ENCODE peak calls at places on chromosomes 4 and X, in seven cellular contexts. N is uterus; K is upper lobe of left lung; F is right lobe of liver; W is CD4-positive, alpha-beta memory T cell; U is transverse colon; L is keratinocyte. R is an unnamed sample. For H3K4me1, the result is how much of the 10 kb centered on the place peaks cover.

GRCh38 chr4:152408514-152409327 is 127.2 kb downstream of the FBXW7 start:
- DNase-seq in N (no peak), K (no peak), F (no peak), W (peak), U (no peak), L (peak), R (no peak)

GRCh38 chrX:129347291-129347690 is 176.0 kb downstream of the SMARCA1 start:
- DNase-seq in N (no peak), K (no peak), F (no peak), W (no peak), U (no peak), L (no peak), R (no peak)

GRCh38 chr4:62881901-62882300 is 1527.3 kb downstream of the TECRL start:
- DNase-seq in N (no peak), K (no peak), F (no peak), W (no peak), U (no peak), L (no peak), R (no peak)

GRCh38 chr4:114267976-114268375 is 288.5 kb upstream of the ARSJ start:
- DNase-seq in N (no peak), K (no peak), F (no peak), W (no peak), U (no peak), L (no peak), R (no peak)

GRCh38 chr4:83440148-83440814 is 15.3 kb downstream of the HELQ start:
- DNase-seq in N (no peak), K (no peak), F (no peak), W (no peak), U (no peak), L (no peak), R (no peak)

GRCh38 chr4:123674752-123675151 is 278.2 kb downstream of the SPRY1 start:
- DNase-seq in N (no peak), K (no peak), F (no peak), W (no peak), U (no peak), L (no peak), R (no peak)

GRCh38 chr4:76641351-76641750 is 206.3 kb downstream of the SHROOM3 start:
- DNase-seq in N (no peak), K (no peak), F (no peak), W (no peak), U (no peak), L (no peak), R (no peak)

GRCh38 chrX:97416461-97416860 is 532.8 kb downstream of the RPA4 start:
- DNase-seq in N (no peak), K (no peak), F (no peak), W (no peak), U (no peak), L (no peak), R (no peak)

GRCh38 chr4:48410812-48411211 is 69.5 kb downstream of the SLAIN2 start:
- DNase-seq in N (no peak), K (no peak), F (no peak), W (no peak), U (no peak), L (no peak), R (no peak)

GRCh38 chr4:13329963-13330362 is 154.2 kb downstream of the RAB28 start:
- DNase-seq in N (no peak), K (no peak), F (no peak), W (no peak), U (no peak), L (peak), R (no peak)

GRCh38 chr4:8837181-8837811 is 34.3 kb downstream of the HMX1 start:
- DNase-seq in N (no peak), K (peak), F (peak), W (no peak), U (peak), L (no peak), R (no peak)

GRCh38 chr4:5893013-5893580 is at the start of gene CRMP1:
- DNase-seq in N (no peak), K (peak), F (no peak), W (no peak), U (no peak), L (no peak), R (no peak)

GRCh38 chrX:29535212-29536162 is 679.9 kb upstream of the MAGEB2 start:
- DNase-seq in N (no peak), K (no peak), F (no peak), W (no peak), U (no peak), L (no peak), R (no peak)

GRCh38 chrX:154539077-154539476 is 7.6 kb downstream of the G6PD start:
- DNase-seq in N (no peak), K (no peak), F (no peak), W (no peak), U (no peak), L (no peak), R (no peak)

GRCh38 chr4:5511791-5512190 is 196.6 kb downstream of the EVC2 start:
- DNase-seq in N (no peak), K (no peak), F (no peak), W (no peak), U (no peak), L (no peak), R (no peak)

GRCh38 chr4:89196745-89197144 is 85.4 kb downstream of the TIGD2 start:
- DNase-seq in N (no peak), K (no peak), F (no peak), W (no peak), U (no peak), L (no peak), R (no peak)

GRCh38 chrX:153802513-153803045 is 8.1 kb downstream of the SSR4 start:
- DNase-seq in N (no peak), K (peak), F (no peak), W (no peak), U (no peak), L (no peak), R (no peak)

GRCh38 chrX:119410027-119410819 is 11.1 kb downstream of the SLC25A43 start:
- DNase-seq in N (peak), K (no peak), F (peak), W (no peak), U (peak), L (no peak), R (no peak)

GRCh38 chrX:136251042-136251991 is at the start of gene MAP7D3:
- DNase-seq in N (peak), K (peak), F (peak), W (peak), U (peak), L (no peak), R (peak)

DNA sequence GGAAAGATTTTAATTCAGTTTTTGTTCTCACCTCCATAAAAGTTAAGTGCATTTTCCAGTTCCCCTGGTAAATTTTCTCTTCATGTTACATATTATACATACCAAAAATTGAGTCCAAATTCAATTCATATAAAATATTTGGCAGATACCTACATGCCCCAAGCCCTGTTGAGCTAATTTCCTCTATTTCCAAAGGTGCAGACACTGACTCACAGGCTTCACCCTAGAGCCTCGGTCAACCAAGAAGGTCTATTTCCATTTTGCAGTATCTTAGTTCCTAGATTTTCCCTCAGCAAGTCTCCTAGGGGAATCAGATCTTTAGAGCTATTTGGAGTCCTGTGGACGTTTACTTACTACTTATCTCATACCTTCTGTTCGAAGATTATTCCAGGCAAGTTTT is 174.4 kb downstream of the TSPAN5 start:
- DNase-seq in N (no peak), K (no peak), F (no peak), W (no peak), U (no peak), L (no peak), R (no peak)
- H3K4me1 ChIP-seq in N (under half), K (under half), F (under half), W (under half), U (under half), L (half or more), R (under half)

GRCh38 chrX:150486011-150486410 is 82.4 kb upstream of the MTM1 start:
- DNase-seq in N (peak), K (no peak), F (peak), W (peak), U (peak), L (peak), R (no peak)
- H3K4me1 ChIP-seq in N (under half), K (under half), F (under half), W (under half), U (under half), L (under half), R (under half)

GRCh38 chr4:15673337-15673736 is 8.3 kb upstream of the FAM200B start:
- DNase-seq in N (no peak), K (no peak), F (no peak), W (no peak), U (no peak), L (no peak), R (no peak)
- H3K4me1 ChIP-seq in N (under half), K (under half), F (under half), W (under half), U (under half), L (under half), R (under half)

GRCh38 chr4:177159600-177159999 is 150.1 kb upstream of the NEIL3 start:
- DNase-seq in N (no peak), K (no peak), F (no peak), W (no peak), U (no peak), L (no peak), R (no peak)
- H3K4me1 ChIP-seq in N (under half), K (under half), F (under half), W (under half), U (under half), L (under half), R (under half)

GRCh38 chrX:68672581-68673318 is 25.3 kb downstream of the STARD8 start:
- DNase-seq in N (peak), K (no peak), F (no peak), W (no peak), U (no peak), L (no peak), R (no peak)

GRCh38 chrX:68671221-68671620 is 23.8 kb downstream of the STARD8 start:
- DNase-seq in N (no peak), K (no peak), F (no peak), W (no peak), U (no peak), L (no peak), R (no peak)

GRCh38 chrX:68677998-68678397 is 30.5 kb downstream of the STARD8 start:
- DNase-seq in N (no peak), K (no peak), F (no peak), W (no peak), U (no peak), L (no peak), R (no peak)

GRCh38 chrX:68675466-68675865 is 28.0 kb downstream of the STARD8 start:
- DNase-seq in N (no peak), K (no peak), F (no peak), W (no peak), U (no peak), L (no peak), R (no peak)

GRCh38 chrX:68676340-68676739 is 28.9 kb downstream of the STARD8 start:
- DNase-seq in N (no peak), K (no peak), F (no peak), W (no peak), U (no peak), L (no peak), R (no peak)
- H3K4me1 ChIP-seq in N (under half), K (under half), F (under half), W (under half), U (under half), L (under half), R (under half)

DNA sequence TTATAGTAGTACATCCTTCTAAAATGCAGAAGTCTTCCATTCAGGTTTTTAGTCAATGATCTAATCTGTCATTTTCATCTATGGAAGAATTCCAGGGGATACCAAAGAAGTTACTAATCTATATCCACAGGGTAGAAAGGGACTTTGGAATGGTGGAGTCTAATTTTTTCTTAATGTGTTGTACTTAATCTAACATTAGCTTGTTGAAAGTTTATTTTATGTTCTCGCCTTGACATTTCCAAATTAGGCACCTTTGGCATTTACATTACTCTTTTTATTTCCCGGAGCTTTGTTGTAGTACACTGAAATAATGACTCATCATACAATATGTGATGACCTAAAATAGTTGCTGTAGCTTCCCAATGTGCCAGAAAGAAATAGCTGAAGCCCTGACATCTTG is 91.5 kb downstream of the HTR2C start:
- DNase-seq in N (no peak), K (no peak), F (no peak), W (no peak), U (no peak), L (no peak), R (no peak)
- H3K4me1 ChIP-seq in N (under half), K (under half), F (under half), W (under half), U (under half), L (under half), R (under half)

DNA sequence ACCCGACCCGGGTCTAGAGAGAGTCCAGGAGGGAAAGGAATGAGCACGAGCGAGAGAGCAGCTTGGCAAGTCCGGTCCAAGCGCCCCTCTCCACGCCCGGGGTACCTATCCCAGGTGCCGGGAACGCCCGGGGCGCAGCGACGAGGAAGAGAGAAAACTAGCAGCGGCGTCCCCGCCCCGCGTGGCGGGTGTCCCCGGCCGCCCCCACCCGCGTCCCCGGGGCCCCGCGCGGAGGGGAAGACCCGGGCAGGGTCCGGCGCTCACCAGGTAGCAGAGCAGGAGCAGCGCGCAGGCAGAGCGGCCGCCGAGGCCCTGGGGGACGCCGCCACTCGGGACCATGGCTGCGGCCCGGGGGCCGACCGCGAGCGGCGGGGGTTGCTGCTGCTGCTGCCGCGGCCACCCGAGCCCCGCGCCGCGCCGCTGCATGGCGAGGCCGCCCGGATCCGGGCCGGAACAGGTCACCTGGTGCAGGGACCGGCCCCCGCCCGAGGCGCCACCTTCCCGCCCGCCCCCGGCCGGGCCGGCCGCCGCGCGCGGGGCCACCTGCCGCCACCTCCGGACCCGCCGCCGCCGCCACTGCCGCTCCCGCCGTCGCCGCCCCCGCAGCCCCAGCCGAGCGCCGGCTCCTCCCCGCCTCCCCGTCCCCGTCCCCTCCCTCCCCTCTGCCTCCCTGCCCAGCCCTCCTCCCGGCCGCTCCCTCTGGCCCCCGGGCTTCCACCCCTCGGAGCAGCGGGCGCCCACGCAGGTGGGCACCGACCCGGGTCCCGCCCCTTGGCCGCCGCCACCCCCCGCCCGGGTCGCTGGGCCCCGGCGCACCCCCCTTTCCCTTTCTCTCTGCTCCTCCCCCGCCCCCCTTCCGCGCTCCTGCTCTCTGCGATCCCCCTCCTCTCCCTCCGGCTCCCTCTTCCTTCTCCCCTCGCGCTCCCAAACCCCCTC is at the start of gene SEL1L3:
- DNase-seq in N (no peak), K (peak), F (peak), W (peak), U (peak), L (no peak), R (no peak)
- H3K4me1 ChIP-seq in N (under half), K (under half), F (under half), W (under half), U (under half), L (under half), R (under half)

GRCh38 chrX:10591363-10592036 is 28.9 kb downstream of the MID1 start:
- DNase-seq in N (no peak), K (no peak), F (no peak), W (no peak), U (no peak), L (no peak), R (no peak)

DNA sequence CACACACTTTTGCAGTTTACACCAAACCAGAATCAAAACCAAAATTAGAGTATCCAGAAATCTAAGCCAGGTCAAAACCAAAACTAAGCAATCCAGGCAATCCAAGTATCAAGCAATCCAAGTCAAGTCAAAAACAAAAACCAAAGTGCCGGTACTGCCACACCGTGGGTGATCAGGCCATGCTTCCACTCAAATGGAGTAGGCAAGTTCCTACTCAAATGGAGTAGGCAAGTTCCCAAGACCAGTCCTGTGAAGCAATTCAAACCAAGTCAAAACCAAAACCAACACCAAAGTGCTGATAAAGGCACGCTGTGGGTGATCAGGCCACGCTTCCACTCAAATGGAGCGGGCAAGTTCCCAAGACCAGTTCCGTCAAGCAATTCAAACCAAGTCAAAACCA is 31.3 kb downstream of the MID1 start:
- DNase-seq in N (no peak), K (no peak), F (peak), W (no peak), U (no peak), L (no peak), R (no peak)
- H3K4me1 ChIP-seq in N (under half), K (under half), F (under half), W (under half), U (under half), L (under half), R (under half)

DNA sequence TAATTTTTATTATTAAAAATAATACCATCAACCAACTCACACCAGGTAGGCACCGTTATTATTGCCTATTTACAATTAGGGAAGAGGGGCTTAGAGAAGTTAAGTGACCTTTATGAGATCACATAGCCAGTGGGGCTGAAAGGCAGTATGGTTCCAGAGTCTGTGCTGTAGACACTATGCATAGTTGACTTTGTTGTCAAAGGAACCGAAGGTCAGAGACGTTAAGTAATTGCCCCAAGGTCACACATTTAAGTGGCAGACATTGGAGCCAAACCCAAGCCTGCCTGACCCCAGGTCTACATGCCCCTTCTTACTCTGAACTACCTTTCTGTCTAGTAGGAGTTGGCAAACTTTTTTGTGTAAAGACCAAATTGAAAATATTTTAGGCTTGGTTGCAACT is 36.4 kb downstream of the RHOH start:
- DNase-seq in N (no peak), K (no peak), F (no peak), W (no peak), U (no peak), L (no peak), R (no peak)
- H3K4me1 ChIP-seq in N (under half), K (under half), F (under half), W (half or more), U (under half), L (under half), R (under half)

R was measured in ascending aorta.